ENCODE peak calls at places on chromosome 20, in five cellular contexts. D is lung, A is lower lobe of right lung, I is left lung, B is ovary. U is an unnamed sample.

GRCh38 chr20:44720617-44720993 is 5.4 kb downstream of the CCN5 start:
- DNase-seq in B (no peak), A (peak; percentile 43), D (no peak), I (no peak), U (no peak)

GRCh38 chr20:18754030-18754659 is 59.4 kb upstream of the SCP2D1 start:
- DNase-seq in A (no peak), B (no peak), I (no peak), D (no peak), U (no peak)

GRCh38 chr20:63686094-63686491 is 10.4 kb upstream of the TNFRSF6B start:
- DNase-seq in B (peak; percentile 51), A (no peak), I (peak; percentile 77), D (no peak), U (no peak)

GRCh38 chr20:64119681-64120341 is 12.4 kb upstream of the NPBWR2 start:
- DNase-seq in A (peak; percentile 37), B (peak; percentile 31), D (no peak), I (peak; percentile 47), U (peak; percentile 58)

GRCh38 chr20:57596998-57597939 is 23.0 kb downstream of the ZBP1 start:
- DNase-seq in A (peak; percentile 82), B (peak; percentile 85), D (peak; percentile 53), I (peak; percentile 94), U (peak; percentile 40)

GRCh38 chr20:45905505-45906079 is 6.4 kb downstream of the PLTP start:
- DNase-seq in D (no peak), A (no peak), B (no peak), I (peak; percentile 11), U (no peak)

GRCh38 chr20:51802170-51802745 is at the start of gene SALL4:
- DNase-seq in B (no peak), A (no peak), D (no peak), I (no peak), U (peak; percentile 37)

GRCh38 chr20:58651548-58651822 is 402 bp downstream of the STX16 start:
- DNase-seq in D (no peak), A (no peak), I (no peak), B (no peak), U (no peak)

GRCh38 chr20:38877483-38877882 is 48.7 kb upstream of the FAM83D start:
- DNase-seq in I (no peak), B (no peak), A (no peak), D (no peak), U (no peak)

GRCh38 chr20:58538752-58539151 is 23.6 kb upstream of the APCDD1L start:
- DNase-seq in B (no peak), D (no peak), I (no peak), A (no peak), U (no peak)

GRCh38 chr20:59827138-59828056 is 106.0 kb downstream of the SYCP2 start:
- DNase-seq in B (no peak), I (no peak), A (no peak), D (no peak), U (peak; percentile 35)

GRCh38 chr20:21389368-21389767 is 8.0 kb downstream of the NKX2-4 start:
- DNase-seq in I (no peak), A (no peak), D (no peak), B (no peak), U (no peak)

GRCh38 chr20:21390768-21391167 is 6.6 kb downstream of the NKX2-4 start:
- DNase-seq in I (no peak), B (no peak), A (no peak), D (no peak), U (no peak)

GRCh38 chr20:21384308-21384892 is 12.9 kb downstream of the NKX2-4 start:
- DNase-seq in A (no peak), D (no peak), B (no peak), I (no peak), U (no peak)

GRCh38 chr20:21388566-21388965 is 8.8 kb downstream of the NKX2-4 start:
- DNase-seq in D (no peak), B (no peak), A (no peak), I (no peak), U (no peak)

DNA sequence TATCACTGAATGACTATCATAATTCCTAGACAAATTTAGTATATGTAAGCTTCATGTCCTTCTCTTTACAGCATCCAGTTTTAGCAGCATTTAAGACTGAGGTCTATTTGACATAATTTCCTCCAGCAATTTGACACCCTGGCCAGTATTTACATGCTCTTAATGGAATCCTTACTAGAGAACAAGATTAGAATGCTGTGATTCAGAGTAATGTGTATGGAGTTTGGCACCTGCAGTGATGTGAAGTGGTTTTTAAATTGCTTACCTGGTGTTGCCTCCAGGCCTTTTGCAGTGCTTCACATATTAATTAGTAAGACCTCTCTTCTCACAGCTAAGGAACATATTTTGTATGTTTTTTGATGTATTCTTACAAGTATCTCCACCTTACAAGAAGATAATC is 9.8 kb downstream of the NKX2-4 start:
- DNase-seq in A (no peak), I (no peak), D (no peak), B (no peak), U (no peak)
- H3K4me1 ChIP-seq in A (peaks cover 5% of the 10 kb centered on the region), I (no peaks in the 10 kb centered on the region), D (peaks cover 2% of the 10 kb centered on the region), B (no peaks in the 10 kb centered on the region), U (no peaks in the 10 kb centered on the region)

GRCh38 chr20:20497242-20497985 is 129.5 kb downstream of the INSM1 start:
- DNase-seq in A (no peak), B (no peak), D (no peak), I (no peak), U (no peak)

GRCh38 chr20:20495719-20496474 is 128.0 kb downstream of the INSM1 start:
- DNase-seq in D (no peak), A (no peak), I (no peak), B (no peak), U (no peak)

GRCh38 chr20:20499469-20499868 is 131.6 kb downstream of the INSM1 start:
- DNase-seq in D (no peak), I (no peak), B (no peak), A (no peak), U (no peak)

GRCh38 chr20:20500312-20500711 is 132.4 kb downstream of the INSM1 start:
- DNase-seq in B (no peak), I (no peak), D (no peak), A (no peak), U (no peak)

DNA sequence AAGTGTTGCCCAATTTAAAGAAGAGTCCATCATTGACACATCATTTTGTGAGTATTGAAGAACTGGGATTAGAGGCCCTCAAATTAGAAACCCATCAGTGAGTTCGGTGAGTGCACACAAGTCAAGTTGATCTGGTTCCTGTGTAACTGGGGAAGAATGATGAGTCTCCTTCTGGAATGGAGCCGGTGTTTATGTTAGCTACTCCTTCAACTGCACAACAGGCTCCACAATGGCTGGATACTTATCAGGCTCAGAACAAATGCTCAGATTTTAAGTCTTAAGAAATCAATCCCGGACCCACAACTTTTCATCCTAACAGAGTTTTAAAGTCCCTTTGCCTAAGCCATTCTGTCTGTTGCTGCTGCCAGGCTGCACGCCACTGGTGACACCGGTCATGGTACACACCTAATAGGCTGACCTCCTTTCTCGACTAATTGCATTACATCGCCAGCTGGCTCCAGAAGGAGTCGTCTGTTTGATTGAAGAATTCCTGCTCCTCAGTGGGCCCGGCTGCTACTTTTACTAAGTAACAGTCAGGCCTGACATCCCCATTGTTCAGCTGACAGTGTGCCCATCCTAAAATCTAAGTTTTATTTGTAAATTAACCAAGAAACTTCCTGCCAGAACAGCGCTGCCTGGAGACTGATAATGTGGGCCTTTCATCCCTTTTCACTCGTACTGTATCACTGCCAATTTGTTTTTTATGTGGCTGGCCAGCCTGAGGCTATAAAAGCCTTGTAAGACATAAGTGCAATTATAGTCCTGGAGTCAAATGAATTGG is 130.4 kb downstream of the INSM1 start:
- DNase-seq in I (no peak), B (no peak), A (no peak), D (no peak), U (no peak)
- H3K27ac ChIP-seq in I (no peak overlapping the region), B (no peak overlapping the region), A (no peak overlapping the region), D (no peak overlapping the region), U (no peak overlapping the region)

GRCh38 chr20:1331801-1332453 is 3.0 kb upstream of the SDCBP2 start:
- DNase-seq in I (no peak), A (no peak), D (peak; percentile 22), B (no peak), U (no peak)

GRCh38 chr20:1333462-1334369 is 4.8 kb upstream of the SDCBP2 start:
- DNase-seq in B (no peak), A (no peak), I (no peak), D (peak; percentile 14), U (no peak)

GRCh38 chr20:1331101-1331500 is 2.2 kb upstream of the SDCBP2 start:
- DNase-seq in A (no peak), D (no peak), B (no peak), I (no peak), U (no peak)

GRCh38 chr20:1334370-1334731 is 5.4 kb upstream of the SDCBP2 start:
- DNase-seq in B (no peak), D (no peak), A (no peak), I (no peak), U (no peak)

GRCh38 chr20:1332749-1333300 is 3.9 kb upstream of the SDCBP2 start:
- DNase-seq in D (peak; percentile 21), A (no peak), I (no peak), B (no peak), U (no peak)
- H3K4me1 ChIP-seq in D (peaks cover 40% of the 10 kb centered on the region), A (peaks cover 78% of the 10 kb centered on the region), I (peaks cover 20% of the 10 kb centered on the region), B (peaks cover 14% of the 10 kb centered on the region), U (peaks cover 29% of the 10 kb centered on the region)

GRCh38 chr20:17648782-17649730 is 33.0 kb downstream of the RRBP1 start:
- DNase-seq in D (no peak), I (no peak), B (peak; percentile 36), A (peak; percentile 73), U (peak; percentile 71)

GRCh38 chr20:17647391-17648305 is 34.4 kb downstream of the RRBP1 start:
- DNase-seq in A (peak; percentile 35), D (no peak), I (no peak), B (peak; percentile 39), U (peak; percentile 74)

GRCh38 chr20:17646901-17647301 is 35.1 kb downstream of the RRBP1 start:
- DNase-seq in D (no peak), I (no peak), A (peak; percentile 35), B (peak; percentile 54), U (peak; percentile 14)

GRCh38 chr20:17646209-17646717 is 35.8 kb downstream of the RRBP1 start:
- DNase-seq in I (peak; percentile 20), A (peak; percentile 22), B (peak; percentile 80), D (no peak), U (no peak)

DNA sequence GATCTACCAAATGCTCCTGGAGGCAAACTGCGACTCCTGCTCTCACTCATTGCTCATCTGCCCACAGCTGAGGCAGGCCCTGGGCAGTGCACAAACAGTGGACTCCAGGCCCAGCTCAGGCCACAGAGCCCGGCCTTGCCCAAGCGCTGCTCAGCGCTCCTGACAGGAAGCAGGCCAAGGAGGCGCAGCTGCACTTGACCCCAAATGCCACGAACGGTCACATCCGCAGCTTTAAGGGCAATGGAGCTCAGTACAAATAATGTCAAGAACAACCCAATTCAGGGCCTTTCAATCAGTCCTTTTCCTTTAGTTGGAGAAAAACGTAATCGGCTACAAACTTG is 33.8 kb downstream of the RRBP1 start:
- DNase-seq in I (no peak), B (peak; percentile 51), D (peak; percentile 62), A (peak; percentile 86), U (no peak)
- H3K27ac ChIP-seq in I (peak overlapping the region; percentile 63), B (no peak overlapping the region), D (no peak overlapping the region), A (peak overlapping the region; percentile 33), U (peak overlapping the region; percentile 39)

DNA sequence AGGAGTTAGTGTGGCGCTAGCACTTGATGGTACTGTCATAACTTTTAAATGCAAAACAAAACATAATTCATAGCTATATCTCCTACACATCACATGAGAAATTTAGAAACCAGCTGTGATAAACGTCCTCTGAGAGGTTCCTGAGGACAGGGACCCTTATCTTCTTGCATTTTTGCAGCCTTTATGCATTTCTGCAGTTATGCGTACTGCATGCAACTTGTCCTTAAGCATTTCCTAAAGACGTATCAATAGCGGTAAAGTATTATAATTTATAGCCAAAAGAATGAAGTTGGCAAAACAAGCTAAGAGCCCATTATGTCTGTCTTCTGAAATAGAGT is 1.7 kb downstream of the NAPB start:
- DNase-seq in I (no peak), A (no peak), D (no peak), B (no peak), U (no peak)
- H3K4me1 ChIP-seq in I (peaks cover 9% of the 10 kb centered on the region), A (peaks cover 13% of the 10 kb centered on the region), D (no peaks in the 10 kb centered on the region), B (peaks cover 2% of the 10 kb centered on the region), U (no peaks in the 10 kb centered on the region)